ENCODE peak calls at places on chromosomes 16 and 17, in six cellular contexts. One of them, this sample, is unnamed.

GRCh38 chr16:87713469-87714229 is 52.1 kb downstream of the KLHDC4 start:
- DNase-seq in mesendoderm: no peak
- DNase-seq in H1: no peak
- DNase-seq in IMR-90: no peak
- DNase-seq in neuronal stem cell: no peak
- DNase-seq in H9: no peak
- DNase-seq in this sample: no peak

GRCh38 chr16:22711847-22712246 is 102.1 kb upstream of the HS3ST2 start:
- DNase-seq in neuronal stem cell: no peak
- DNase-seq in H1: no peak
- DNase-seq in IMR-90: no peak
- DNase-seq in mesendoderm: no peak
- DNase-seq in H9: no peak
- DNase-seq in this sample: no peak

GRCh38 chr16:27237229-27238015 is 31.1 kb downstream of the NSMCE1 start:
- DNase-seq in mesendoderm: no peak
- DNase-seq in neuronal stem cell: no peak
- DNase-seq in H1: no peak
- DNase-seq in IMR-90: no peak
- DNase-seq in H9: no peak
- DNase-seq in this sample: peak

GRCh38 chr17:63151981-63152523 is 186.0 kb downstream of the TANC2 start:
- DNase-seq in H9: no peak
- DNase-seq in mesendoderm: peak
- DNase-seq in neuronal stem cell: peak
- DNase-seq in IMR-90: peak
- DNase-seq in H1: no peak
- DNase-seq in this sample: peak

GRCh38 chr16:89052824-89053724 is 40.6 kb upstream of the ACSF3 start:
- DNase-seq in IMR-90: peak
- DNase-seq in neuronal stem cell: no peak
- DNase-seq in H9: no peak
- DNase-seq in H1: no peak
- DNase-seq in mesendoderm: no peak
- DNase-seq in this sample: no peak

GRCh38 chr17:77455111-77455877 is 314.5 kb downstream of the SEC14L1 start:
- DNase-seq in H1: no peak
- DNase-seq in H9: no peak
- DNase-seq in neuronal stem cell: no peak
- DNase-seq in mesendoderm: no peak
- DNase-seq in IMR-90: peak
- DNase-seq in this sample: peak

GRCh38 chr17:9451919-9452318 is 123.7 kb downstream of the STX8 start:
- DNase-seq in mesendoderm: no peak
- DNase-seq in neuronal stem cell: no peak
- DNase-seq in H1: no peak
- DNase-seq in H9: no peak
- DNase-seq in IMR-90: no peak
- DNase-seq in this sample: no peak

GRCh38 chr16:89565256-89565505 is 4.7 kb downstream of the RPL13 start:
- DNase-seq in H9: no peak
- DNase-seq in H1: no peak
- DNase-seq in mesendoderm: peak
- DNase-seq in IMR-90: no peak
- DNase-seq in neuronal stem cell: no peak
- DNase-seq in this sample: no peak

GRCh38 chr16:28029387-28030002 is 34.0 kb downstream of the GSG1L start:
- DNase-seq in neuronal stem cell: no peak
- DNase-seq in IMR-90: no peak
- DNase-seq in mesendoderm: no peak
- DNase-seq in H1: no peak
- DNase-seq in H9: no peak
- DNase-seq in this sample: no peak

GRCh38 chr16:56851671-56852400 is 13.2 kb upstream of the SLC12A3 start:
- DNase-seq in IMR-90: peak
- DNase-seq in neuronal stem cell: no peak
- DNase-seq in H1: peak
- DNase-seq in mesendoderm: peak
- DNase-seq in H9: peak
- DNase-seq in this sample: no peak

GRCh38 chr17:45784583-45785372 is 658 bp downstream of the CRHR1 start:
- DNase-seq in H1: no peak
- DNase-seq in H9: peak
- DNase-seq in neuronal stem cell: peak
- DNase-seq in mesendoderm: peak
- DNase-seq in IMR-90: no peak
- DNase-seq in this sample: peak

GRCh38 chr17:49926886-49927285 is 42.1 kb upstream of the DLX4 start:
- DNase-seq in H9: no peak
- DNase-seq in neuronal stem cell: no peak
- DNase-seq in IMR-90: no peak
- DNase-seq in H1: no peak
- DNase-seq in mesendoderm: no peak
- DNase-seq in this sample: no peak

GRCh38 chr16:19517424-19518089 is 4.3 kb downstream of the GDE1 start:
- DNase-seq in neuronal stem cell: no peak
- DNase-seq in IMR-90: peak
- DNase-seq in mesendoderm: no peak
- DNase-seq in H1: no peak
- DNase-seq in H9: no peak
- DNase-seq in this sample: peak

GRCh38 chr16:12147681-12148479 is 171.3 kb downstream of the SNX29 start:
- DNase-seq in H9: peak
- DNase-seq in neuronal stem cell: peak
- DNase-seq in H1: peak
- DNase-seq in IMR-90: no peak
- DNase-seq in mesendoderm: peak
- DNase-seq in this sample: no peak

GRCh38 chr16:77805403-77805802 is 17.0 kb downstream of the VAT1L start:
- DNase-seq in H1: no peak
- DNase-seq in mesendoderm: no peak
- DNase-seq in neuronal stem cell: no peak
- DNase-seq in IMR-90: no peak
- DNase-seq in H9: no peak
- DNase-seq in this sample: no peak

GRCh38 chr17:20211246-20211645 is 202.1 kb downstream of the SPECC1 start:
- DNase-seq in IMR-90: no peak
- DNase-seq in H1: no peak
- DNase-seq in mesendoderm: no peak
- DNase-seq in neuronal stem cell: no peak
- DNase-seq in H9: no peak
- DNase-seq in this sample: no peak

GRCh38 chr16:56824335-56824734 is 40.7 kb upstream of the SLC12A3 start:
- DNase-seq in H9: no peak
- DNase-seq in neuronal stem cell: no peak
- DNase-seq in mesendoderm: peak
- DNase-seq in IMR-90: no peak
- DNase-seq in H1: no peak
- DNase-seq in this sample: no peak

GRCh38 chr17:73956595-73957465 is 246.6 kb upstream of the RPL38 start:
- DNase-seq in mesendoderm: peak
- DNase-seq in H1: peak
- DNase-seq in IMR-90: no peak
- DNase-seq in neuronal stem cell: peak
- DNase-seq in H9: peak
- DNase-seq in this sample: no peak

GRCh38 chr16:27748868-27749546 is 199.1 kb downstream of the KATNIP start:
- DNase-seq in H9: peak
- DNase-seq in neuronal stem cell: no peak
- DNase-seq in H1: peak
- DNase-seq in IMR-90: peak
- DNase-seq in mesendoderm: peak
- DNase-seq in this sample: peak

GRCh38 chr16:78310196-78310595 is 210.7 kb downstream of the WWOX start:
- DNase-seq in mesendoderm: no peak
- DNase-seq in H9: no peak
- DNase-seq in IMR-90: no peak
- DNase-seq in H1: no peak
- DNase-seq in neuronal stem cell: no peak
- DNase-seq in this sample: no peak

GRCh38 chr17:81210868-81211267 is 11.9 kb downstream of the CEP131 start:
- DNase-seq in IMR-90: no peak
- DNase-seq in mesendoderm: peak
- DNase-seq in H9: no peak
- DNase-seq in H1: no peak
- DNase-seq in neuronal stem cell: no peak
- DNase-seq in this sample: no peak

GRCh38 chr17:36980281-36980761 is 31.6 kb downstream of the AATF start:
- DNase-seq in H9: no peak
- DNase-seq in mesendoderm: no peak
- DNase-seq in H1: no peak
- DNase-seq in neuronal stem cell: no peak
- DNase-seq in IMR-90: peak
- DNase-seq in this sample: peak

GRCh38 chr16:4008116-4008515 is 108.1 kb downstream of the ADCY9 start:
- DNase-seq in H9: no peak
- DNase-seq in H1: no peak
- DNase-seq in IMR-90: no peak
- DNase-seq in neuronal stem cell: no peak
- DNase-seq in mesendoderm: no peak
- DNase-seq in this sample: no peak

GRCh38 chr16:81798311-81799137 is 19.4 kb downstream of the PLCG2 start:
- DNase-seq in neuronal stem cell: no peak
- DNase-seq in H9: no peak
- DNase-seq in IMR-90: no peak
- DNase-seq in H1: no peak
- DNase-seq in mesendoderm: no peak
- DNase-seq in this sample: no peak

GRCh38 chr17:76438906-76439305 is 14.0 kb downstream of the UBE2O start:
- DNase-seq in neuronal stem cell: no peak
- DNase-seq in H1: no peak
- DNase-seq in H9: no peak
- DNase-seq in IMR-90: peak
- DNase-seq in mesendoderm: no peak
- DNase-seq in this sample: no peak

GRCh38 chr17:54814371-54814770 is 86.3 kb upstream of the TOM1L1 start:
- DNase-seq in H9: no peak
- DNase-seq in mesendoderm: peak
- DNase-seq in neuronal stem cell: no peak
- DNase-seq in IMR-90: no peak
- DNase-seq in H1: no peak
- DNase-seq in this sample: no peak

GRCh38 chr16:3643095-3643730 is 11.3 kb upstream of the DNASE1 start:
- DNase-seq in neuronal stem cell: no peak
- DNase-seq in mesendoderm: no peak
- DNase-seq in H9: no peak
- DNase-seq in IMR-90: no peak
- DNase-seq in H1: no peak
- DNase-seq in this sample: no peak

GRCh38 chr17:7838291-7839075 is 4.5 kb downstream of the KDM6B start:
- DNase-seq in H9: peak
- DNase-seq in H1: no peak
- DNase-seq in neuronal stem cell: peak
- DNase-seq in mesendoderm: peak
- DNase-seq in IMR-90: peak
- DNase-seq in this sample: peak
- H3K4ac ChIP-seq in H9: no peak
- H3K4ac ChIP-seq in H1: no peak
- H3K4ac ChIP-seq in neuronal stem cell: no peak
- H3K4ac ChIP-seq in mesendoderm: no peak
- H3K4ac ChIP-seq in IMR-90: peak
- H3K4ac ChIP-seq in this sample: peak

DNA sequence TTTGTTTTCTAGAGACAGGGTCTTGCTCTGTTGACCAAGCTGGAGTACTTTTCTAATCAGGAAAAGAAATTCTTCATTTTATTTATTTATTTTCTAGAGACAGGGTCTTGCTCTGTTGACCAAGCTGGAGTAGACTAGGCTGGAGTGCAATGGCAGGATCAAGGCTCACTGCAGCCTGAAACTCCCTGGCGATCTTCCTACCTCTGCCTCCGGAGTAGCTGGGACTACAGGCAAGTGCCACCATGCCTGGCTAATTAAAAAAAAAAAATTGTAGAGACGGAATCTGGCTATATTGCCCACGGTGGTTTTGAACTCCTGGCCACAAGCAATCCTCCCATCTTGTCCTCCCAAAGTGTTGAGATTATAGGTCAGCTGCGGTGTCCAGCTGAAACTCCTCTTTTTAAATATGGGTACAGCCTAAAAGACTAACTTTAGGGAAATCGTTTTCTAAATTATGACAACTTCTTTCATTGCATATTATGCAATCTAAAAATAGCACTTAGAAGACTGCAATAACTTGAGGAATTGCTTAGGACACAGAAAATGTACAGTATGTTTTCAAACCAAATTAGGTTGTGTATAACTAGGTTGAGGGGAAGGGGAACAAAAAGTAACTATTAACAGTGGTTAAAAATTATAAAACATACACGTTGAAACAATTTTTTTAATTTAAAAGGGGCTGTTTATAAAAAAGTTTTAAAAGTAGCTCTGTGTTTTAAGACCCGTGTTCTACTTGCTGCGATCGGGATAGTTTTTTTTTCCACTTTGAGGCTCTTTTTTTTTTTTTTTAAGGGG is 4.8 kb downstream of the PRAC1 start:
- DNase-seq in H1: no peak
- DNase-seq in mesendoderm: no peak
- DNase-seq in IMR-90: no peak
- DNase-seq in neuronal stem cell: no peak
- DNase-seq in H9: peak
- DNase-seq in this sample: peak
- H3K9ac ChIP-seq in H1: no peak
- H3K9ac ChIP-seq in mesendoderm: no peak
- H3K9ac ChIP-seq in IMR-90: no peak
- H3K9ac ChIP-seq in neuronal stem cell: no peak
- H3K9ac ChIP-seq in H9: no peak
- H3K9ac ChIP-seq in this sample: no peak

GRCh38 chr16:59039066-59039465 is 304.9 kb upstream of the GOT2 start:
- DNase-seq in IMR-90: no peak
- DNase-seq in H1: no peak
- DNase-seq in neuronal stem cell: no peak
- DNase-seq in H9: no peak
- DNase-seq in mesendoderm: no peak
- DNase-seq in this sample: no peak
- H3K18ac ChIP-seq in IMR-90: no peak
- H3K18ac ChIP-seq in H1: no peak
- H3K18ac ChIP-seq in neuronal stem cell: no peak
- H3K18ac ChIP-seq in H9: no peak
- H3K18ac ChIP-seq in mesendoderm: no peak
- H3K18ac ChIP-seq in this sample: no peak

GRCh38 chr17:42748202-42748905 is 3.5 kb upstream of the EZH1 start:
- DNase-seq in mesendoderm: no peak
- DNase-seq in H1: no peak
- DNase-seq in IMR-90: no peak
- DNase-seq in neuronal stem cell: no peak
- DNase-seq in H9: no peak
- DNase-seq in this sample: no peak

GRCh38 chr17:42743595-42744282 is 1.1 kb downstream of the EZH1 start:
- DNase-seq in H9: no peak
- DNase-seq in H1: no peak
- DNase-seq in neuronal stem cell: no peak
- DNase-seq in mesendoderm: peak
- DNase-seq in IMR-90: no peak
- DNase-seq in this sample: no peak

GRCh38 chr17:42744806-42745617 is at the start of gene EZH1:
- DNase-seq in H9: peak
- DNase-seq in neuronal stem cell: peak
- DNase-seq in mesendoderm: peak
- DNase-seq in IMR-90: peak
- DNase-seq in H1: peak
- DNase-seq in this sample: peak

GRCh38 chr17:42740699-42741098 is 4.1 kb downstream of the EZH1 start:
- DNase-seq in IMR-90: no peak
- DNase-seq in H1: no peak
- DNase-seq in mesendoderm: no peak
- DNase-seq in H9: no peak
- DNase-seq in neuronal stem cell: no peak
- DNase-seq in this sample: no peak

GRCh38 chr17:42744283-42744805 is 496 bp downstream of the EZH1 start:
- DNase-seq in H9: no peak
- DNase-seq in IMR-90: peak
- DNase-seq in H1: peak
- DNase-seq in neuronal stem cell: no peak
- DNase-seq in mesendoderm: peak
- DNase-seq in this sample: peak
- H3K4ac ChIP-seq in H9: no peak
- H3K4ac ChIP-seq in IMR-90: peak
- H3K4ac ChIP-seq in H1: peak
- H3K4ac ChIP-seq in neuronal stem cell: no peak
- H3K4ac ChIP-seq in mesendoderm: peak
- H3K4ac ChIP-seq in this sample: no peak